ENCODE peak calls at places on chromosomes 5 and 9, in nine cellular contexts. W is heart right ventricle, T is uterus, Q is SJSA1, Z is mucosa of descending colon, S is stomach, U is foreskin fibroblast, C is cardiac fibroblast, J is cardiac muscle cell. K is an unnamed sample.

GRCh38 chr5:172533399-172534228 is 79.3 kb upstream of the SH3PXD2B start:
- DNase-seq in W (no peak), T (no peak), Q (peak), Z (no peak), S (no peak), U (peak), C (no peak), J (no peak), K (peak)

GRCh38 chr9:126989847-126990821 is 75.6 kb downstream of the RALGPS1 start:
- DNase-seq in W (peak), T (peak), Q (no peak), Z (peak), S (no peak), U (peak), C (no peak), J (no peak), K (no peak)

GRCh38 chr9:122097679-122098315 is 4.7 kb upstream of the TTLL11 start:
- DNase-seq in W (no peak), T (no peak), Q (no peak), Z (no peak), S (no peak), U (peak), C (no peak), J (no peak), K (no peak)

GRCh38 chr5:103275851-103276250 is 17.3 kb downstream of the MACIR start:
- DNase-seq in W (no peak), T (no peak), Q (no peak), Z (no peak), S (no peak), U (no peak), C (no peak), J (no peak), K (no peak)

GRCh38 chr9:38024036-38024681 is 44.9 kb downstream of the SHB start:
- DNase-seq in W (no peak), T (peak), Q (no peak), Z (no peak), S (no peak), U (peak), C (peak), J (peak), K (peak)

GRCh38 chr9:126781717-126782388 is 23.0 kb upstream of the ZBTB43 start:
- DNase-seq in W (peak), T (peak), Q (peak), Z (peak), S (peak), U (peak), C (peak), J (peak), K (peak)

GRCh38 chr5:42770003-42770402 is 13.4 kb downstream of the CCDC152 start:
- DNase-seq in W (no peak), T (no peak), Q (no peak), Z (no peak), S (no peak), U (no peak), C (no peak), J (no peak), K (no peak)

GRCh38 chr5:180665682-180666404 is 16.4 kb upstream of the FLT4 start:
- DNase-seq in W (no peak), T (no peak), Q (no peak), Z (no peak), S (no peak), U (no peak), C (no peak), J (no peak), K (no peak)

GRCh38 chr9:2158111-2158610 is 143.0 kb downstream of the SMARCA2 start:
- DNase-seq in W (peak), T (peak), Q (no peak), Z (peak), S (peak), U (peak), C (peak), J (peak), K (peak)

GRCh38 chr5:149063017-149063687 is at the start of gene SH3TC2:
- DNase-seq in W (peak), T (no peak), Q (peak), Z (peak), S (peak), U (peak), C (peak), J (peak), K (peak)

GRCh38 chr5:79025054-79025465 is 40.0 kb upstream of the ARSB start:
- DNase-seq in W (peak), T (peak), Q (peak), Z (peak), S (peak), U (peak), C (peak), J (peak), K (peak)

GRCh38 chr5:17405976-17406876 is 91.8 kb upstream of the TAF11L2 start:
- DNase-seq in W (no peak), T (no peak), Q (no peak), Z (no peak), S (no peak), U (peak), C (no peak), J (no peak), K (no peak)

GRCh38 chr5:54671111-54671531 is 153.6 kb downstream of the SNX18 start:
- DNase-seq in W (no peak), T (no peak), Q (no peak), Z (no peak), S (no peak), U (peak), C (peak), J (no peak), K (peak)

GRCh38 chr5:107948377-107948776 is 277.6 kb upstream of the EFNA5 start:
- DNase-seq in W (no peak), T (no peak), Q (no peak), Z (no peak), S (no peak), U (no peak), C (no peak), J (no peak), K (no peak)

GRCh38 chr9:88587885-88588628 is 53.1 kb downstream of the NXNL2 start:
- DNase-seq in W (no peak), T (no peak), Q (no peak), Z (no peak), S (no peak), U (peak), C (peak), J (no peak), K (no peak)

GRCh38 chr5:109803854-109804253 is 114.1 kb downstream of the MAN2A1 start:
- DNase-seq in W (no peak), T (no peak), Q (no peak), Z (no peak), S (no peak), U (no peak), C (no peak), J (no peak), K (no peak)

GRCh38 chr9:5578018-5578697 is 50.7 kb upstream of the RIC1 start:
- DNase-seq in W (no peak), T (no peak), Q (no peak), Z (no peak), S (no peak), U (peak), C (no peak), J (no peak), K (no peak)

GRCh38 chr5:127870914-127871313 is 167.7 kb downstream of the CCDC192 start:
- DNase-seq in W (peak), T (peak), Q (no peak), Z (peak), S (peak), U (peak), C (peak), J (no peak), K (no peak)

GRCh38 chr9:27383524-27383923 is 86.6 kb upstream of the EQTN start:
- DNase-seq in W (no peak), T (no peak), Q (no peak), Z (no peak), S (no peak), U (no peak), C (no peak), J (no peak), K (no peak)

GRCh38 chr5:81789033-81789432 is 38.1 kb upstream of the SSBP2 start:
- DNase-seq in W (no peak), T (no peak), Q (no peak), Z (no peak), S (no peak), U (peak), C (peak), J (no peak), K (peak)

GRCh38 chr5:81755320-81755719 is 4.4 kb upstream of the SSBP2 start:
- DNase-seq in W (no peak), T (peak), Q (peak), Z (no peak), S (peak), U (peak), C (peak), J (peak), K (peak)

GRCh38 chr5:151174612-151175101 is 17.1 kb upstream of the ANXA6 start:
- DNase-seq in W (no peak), T (no peak), Q (peak), Z (no peak), S (no peak), U (peak), C (no peak), J (no peak), K (no peak)

GRCh38 chr9:78756813-78757510 is 460.0 kb downstream of the PSAT1 start:
- DNase-seq in W (no peak), T (no peak), Q (no peak), Z (no peak), S (no peak), U (no peak), C (no peak), J (no peak), K (no peak)

GRCh38 chr5:178247481-178248456 is 15.2 kb upstream of the PHYKPL start:
- DNase-seq in W (no peak), T (no peak), Q (no peak), Z (peak), S (no peak), U (no peak), C (no peak), J (no peak), K (no peak)

GRCh38 chr9:112046181-112046580 is 128.9 kb downstream of the SUSD1 start:
- DNase-seq in W (no peak), T (no peak), Q (no peak), Z (no peak), S (no peak), U (peak), C (peak), J (no peak), K (peak)

GRCh38 chr5:67605730-67606585 is 409.4 kb upstream of the CD180 start:
- DNase-seq in W (no peak), T (no peak), Q (no peak), Z (no peak), S (no peak), U (no peak), C (no peak), J (no peak), K (no peak)

GRCh38 chr9:92917176-92917800 is 30.0 kb upstream of the FGD3 start:
- DNase-seq in W (no peak), T (no peak), Q (no peak), Z (no peak), S (no peak), U (no peak), C (no peak), J (no peak), K (no peak)

GRCh38 chr9:3018691-3019230 is 174.9 kb upstream of the PUM3 start:
- DNase-seq in W (no peak), T (no peak), Q (no peak), Z (no peak), S (no peak), U (no peak), C (no peak), J (no peak), K (no peak)

GRCh38 chr9:80061940-80062339 is 490.2 kb downstream of the TLE4 start:
- DNase-seq in W (no peak), T (no peak), Q (peak), Z (no peak), S (no peak), U (peak), C (peak), J (peak), K (peak)

GRCh38 chr5:158246661-158247060 is 387.7 kb upstream of the CLINT1 start:
- DNase-seq in W (no peak), T (no peak), Q (no peak), Z (no peak), S (no peak), U (no peak), C (no peak), J (no peak), K (no peak)

GRCh38 chr5:40171971-40172370 is 507.7 kb upstream of the PTGER4 start:
- DNase-seq in W (no peak), T (no peak), Q (no peak), Z (no peak), S (no peak), U (peak), C (peak), J (no peak), K (peak)

GRCh38 chr5:111243353-111243752 is 19.2 kb downstream of the CAMK4 start:
- DNase-seq in W (no peak), T (no peak), Q (no peak), Z (no peak), S (no peak), U (no peak), C (no peak), J (no peak), K (no peak)

GRCh38 chr5:154714271-154714986 is 40.7 kb upstream of the LARP1 start:
- DNase-seq in W (no peak), T (no peak), Q (peak), Z (peak), S (peak), U (peak), C (peak), J (no peak), K (no peak)

GRCh38 chr9:135989722-135990467 is 28.7 kb upstream of the UBAC1 start:
- DNase-seq in W (no peak), T (no peak), Q (no peak), Z (no peak), S (peak), U (no peak), C (no peak), J (no peak), K (no peak)

GRCh38 chr5:149450199-149450598 is 71.1 kb upstream of the IL17B start:
- DNase-seq in W (peak), T (peak), Q (no peak), Z (peak), S (peak), U (peak), C (peak), J (no peak), K (peak)

GRCh38 chr5:81554647-81555046 is 160.7 kb upstream of the ACOT12 start:
- DNase-seq in W (no peak), T (no peak), Q (no peak), Z (no peak), S (no peak), U (no peak), C (no peak), J (no peak), K (no peak)

GRCh38 chr9:128324401-128324800 is 1.8 kb downstream of the COQ4 start:
- DNase-seq in W (no peak), T (no peak), Q (no peak), Z (no peak), S (no peak), U (no peak), C (no peak), J (no peak), K (no peak)
- H3K4me3 ChIP-seq in W (no peak), T (no peak), Q (no peak), Z (no peak), S (no peak), U (no peak), C (no peak), J (no peak), K (no peak)

DNA sequence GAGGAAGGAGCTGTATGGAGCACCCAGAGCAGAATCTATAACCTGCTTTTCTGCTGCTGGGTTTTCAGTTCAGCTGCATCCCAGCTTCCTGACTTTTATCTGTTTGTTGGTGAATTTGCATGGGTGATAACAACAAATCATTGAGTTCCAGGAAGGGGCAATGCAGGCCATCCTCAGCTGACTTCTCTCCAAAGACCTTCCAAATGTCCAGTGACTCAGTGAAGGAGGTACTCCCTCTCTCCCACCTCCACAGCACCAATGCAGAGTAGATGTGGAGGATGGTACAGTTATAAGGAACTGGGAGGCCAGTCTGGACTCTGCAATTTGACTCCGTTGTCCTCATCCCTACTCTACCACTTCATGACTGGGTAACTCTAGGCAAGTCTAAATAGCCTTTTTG is 1.7 kb upstream of the TXN start:
- DNase-seq in W (no peak), T (no peak), Q (no peak), Z (no peak), S (no peak), U (peak), C (no peak), J (no peak), K (no peak)
- H3K4me3 ChIP-seq in W (no peak), T (no peak), Q (no peak), Z (no peak), S (no peak), U (peak), C (peak), J (no peak), K (no peak)

DNA sequence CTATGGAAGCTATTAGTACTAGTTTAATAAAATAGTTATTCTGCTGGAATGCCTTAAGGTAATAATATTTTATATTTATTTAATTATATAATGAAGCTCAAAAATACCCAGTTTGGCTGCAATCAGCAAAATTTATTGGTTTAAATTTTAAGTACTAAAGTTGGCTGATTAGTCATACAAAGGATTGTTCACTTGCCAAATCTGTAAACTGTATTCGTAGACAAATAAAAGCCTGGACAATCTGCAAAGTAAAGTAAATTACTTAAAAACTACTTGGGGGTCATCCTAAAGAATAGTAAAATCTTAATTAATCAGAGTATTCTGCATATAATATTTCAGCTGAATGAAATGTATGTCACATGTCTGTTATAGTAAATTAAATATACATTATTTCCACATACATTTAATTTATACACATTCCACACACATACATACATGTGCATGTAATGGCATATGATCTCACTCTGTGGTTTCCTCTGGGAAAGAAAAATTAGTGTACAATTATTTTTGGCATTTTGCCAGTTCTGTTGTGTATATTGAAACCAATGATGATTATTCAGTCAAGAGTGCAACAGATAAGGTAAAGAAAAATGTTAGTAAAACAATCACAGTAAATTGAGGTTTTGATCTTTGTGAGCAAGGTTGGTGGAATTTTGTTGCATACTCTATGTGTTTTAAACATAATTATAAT is 455.9 kb downstream of the CDH9 start:
- DNase-seq in W (no peak), T (no peak), Q (no peak), Z (no peak), S (no peak), U (no peak), C (peak), J (no peak), K (no peak)
- H3K4me3 ChIP-seq in W (no peak), T (no peak), Q (no peak), Z (no peak), S (no peak), U (no peak), C (no peak), J (no peak), K (no peak)

GRCh38 chr9:134395727-134396257 is 69.5 kb downstream of the RXRA start:
- DNase-seq in W (no peak), T (no peak), Q (no peak), Z (no peak), S (no peak), U (no peak), C (no peak), J (no peak), K (no peak)
- H3K4me3 ChIP-seq in W (no peak), T (no peak), Q (no peak), Z (no peak), S (no peak), U (no peak), C (no peak), J (no peak), K (no peak)

DNA sequence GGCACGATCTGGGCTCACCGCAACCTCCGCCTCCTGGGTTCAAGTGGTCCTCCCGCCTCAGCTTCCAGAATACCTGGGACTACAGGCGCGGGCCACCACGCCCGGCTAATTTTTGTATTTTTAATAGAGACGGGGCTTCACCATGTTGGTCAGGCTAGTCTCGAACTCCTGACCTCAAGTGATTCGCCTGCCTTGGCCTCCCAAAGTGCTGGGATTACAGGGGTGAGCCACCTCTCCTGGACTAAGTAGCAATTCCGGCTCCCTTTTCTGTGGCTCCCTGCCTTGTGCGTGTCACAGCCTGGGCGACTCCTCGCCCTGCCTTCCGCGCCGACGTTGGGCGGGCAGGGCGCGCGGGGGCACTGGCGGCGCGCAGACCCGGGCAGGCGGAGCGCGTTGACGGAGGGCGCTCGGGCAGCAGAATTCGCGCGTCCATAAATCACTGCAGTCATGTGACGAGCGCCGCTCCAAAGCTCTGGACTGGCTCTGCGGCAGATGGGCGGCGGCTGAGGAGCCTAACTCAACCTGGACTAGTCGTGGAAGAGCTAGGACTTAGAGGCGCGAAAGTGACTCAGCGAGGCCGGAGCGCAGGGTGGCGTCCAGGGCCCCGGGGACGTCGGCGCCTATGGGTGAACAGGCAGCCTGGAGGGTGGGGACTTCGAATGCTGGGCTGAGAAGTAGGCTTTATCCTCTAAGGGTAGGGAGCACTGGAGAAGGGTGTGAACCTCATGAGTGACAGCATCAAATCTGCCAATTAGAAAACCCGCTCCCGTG is 1.4 kb upstream of the CIZ1 start:
- DNase-seq in W (peak), T (peak), Q (peak), Z (peak), S (peak), U (peak), C (peak), J (no peak), K (no peak)
- H3K4me3 ChIP-seq in W (peak), T (peak), Q (peak), Z (no peak), S (peak), U (peak), C (peak), J (no peak), K (peak)

DNA sequence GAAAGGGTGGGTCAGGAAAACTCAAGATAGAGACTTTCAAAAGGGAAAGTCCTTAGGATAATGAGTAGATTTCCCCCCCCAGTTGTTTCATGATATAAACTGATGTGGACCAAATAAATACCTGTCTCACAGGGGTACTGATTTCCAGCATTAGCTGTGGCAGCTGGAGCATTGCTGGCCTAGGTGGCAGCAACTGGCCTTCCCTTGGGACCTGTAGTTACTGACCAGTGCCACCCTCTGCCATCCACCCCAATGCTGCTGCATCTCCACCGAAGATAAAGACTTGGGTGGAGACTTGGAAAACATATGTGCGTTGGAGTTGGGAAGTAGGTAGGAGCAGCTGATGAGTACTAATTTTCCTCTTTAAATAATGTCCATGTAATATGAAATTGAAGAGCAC is 71.8 kb downstream of the SYK start:
- DNase-seq in W (no peak), T (no peak), Q (no peak), Z (no peak), S (no peak), U (no peak), C (no peak), J (no peak), K (no peak)
- H3K4me3 ChIP-seq in W (no peak), T (no peak), Q (no peak), Z (no peak), S (no peak), U (no peak), C (no peak), J (no peak), K (no peak)